ENCODE peak calls at places on chromosome 6, in nine cellular contexts. V is iris pigment epithelial cell; M is effector CD4-positive, alpha-beta T cell; T is progenitor cell of endocrine pancreas; N is T47D; E is amniotic stem cell; Q is T-helper 17 cell; D is skeletal muscle cell; A is cardiac fibroblast. P is an unnamed sample.

GRCh38 chr6:8025191-8025590 is 39.0 kb downstream of the BLOC1S5 start:
- DNase-seq in V (no peak), M (no peak), T (no peak), N (no peak), E (no peak), Q (no peak), D (no peak), A (no peak), P (no peak)

GRCh38 chr6:39086294-39086693 is 28.7 kb downstream of the SAYSD1 start:
- DNase-seq in V (no peak), M (no peak), T (no peak), N (no peak), E (no peak), Q (no peak), D (no peak), A (no peak), P (no peak)

GRCh38 chr6:17355404-17355774 is 38.0 kb upstream of the CAP2 start:
- DNase-seq in V (no peak), M (no peak), T (no peak), N (no peak), E (no peak), Q (no peak), D (no peak), A (no peak), P (no peak)

GRCh38 chr6:67766061-67766460 is 869.0 kb upstream of the ADGRB3 start:
- DNase-seq in V (peak), M (no peak), T (no peak), N (no peak), E (no peak), Q (no peak), D (peak), A (peak), P (no peak)

GRCh38 chr6:18076231-18076630 is 46.2 kb downstream of the NHLRC1 start:
- DNase-seq in V (no peak), M (no peak), T (no peak), N (no peak), E (no peak), Q (no peak), D (no peak), A (no peak), P (no peak)

GRCh38 chr6:119539066-119539746 is 189.6 kb upstream of the MAN1A1 start:
- DNase-seq in V (no peak), M (no peak), T (no peak), N (no peak), E (no peak), Q (no peak), D (no peak), A (no peak), P (no peak)

GRCh38 chr6:34145161-34146020 is 496 bp downstream of the GRM4 start:
- DNase-seq in V (peak), M (no peak), T (no peak), N (peak), E (peak), Q (no peak), D (peak), A (peak), P (no peak)

GRCh38 chr6:135094403-135094821 is 39.8 kb upstream of the HBS1L start:
- DNase-seq in V (peak), M (peak), T (no peak), N (no peak), E (no peak), Q (no peak), D (no peak), A (no peak), P (no peak)

GRCh38 chr6:134117409-134117808 is 65.0 kb upstream of the SLC2A12 start:
- DNase-seq in V (peak), M (no peak), T (no peak), N (peak), E (no peak), Q (no peak), D (peak), A (no peak), P (no peak)

GRCh38 chr6:85008311-85009015 is 244.1 kb upstream of the TBX18 start:
- DNase-seq in V (peak), M (no peak), T (no peak), N (no peak), E (no peak), Q (no peak), D (peak), A (peak), P (no peak)